ENCODE peak calls at places on chromosome 7, in five cellular contexts. G is A549, J is HepG2, Q is K562, U is H1. R is an unnamed sample.

GRCh38 chr7:67900456-67900855 is 903.8 kb downstream of the TYW1 start:
- DNase-seq in G (no peak), J (no peak), Q (no peak), U (no peak), R (no peak)

GRCh38 chr7:146115665-146116451 is 743 bp upstream of the CNTNAP2 start:
- DNase-seq in G (no peak), J (no peak), Q (peak), U (peak), R (peak)

GRCh38 chr7:86598311-86598710 is 45.4 kb upstream of the GRM3 start:
- DNase-seq in G (peak), J (peak), Q (no peak), U (peak), R (no peak)

GRCh38 chr7:48087349-48087748 is 1.7 kb upstream of the UPP1 start:
- DNase-seq in G (no peak), J (no peak), Q (no peak), U (no peak), R (peak)

GRCh38 chr7:134946260-134946659 is 40.0 kb upstream of the AGBL3 start:
- DNase-seq in G (no peak), J (no peak), Q (no peak), U (no peak), R (no peak)

GRCh38 chr7:103630318-103630717 is 184.3 kb upstream of the SLC26A5 start:
- DNase-seq in G (peak), J (no peak), Q (no peak), U (no peak), R (no peak)

GRCh38 chr7:75055830-75056431 is 17.7 kb downstream of the RCC1L start:
- DNase-seq in G (no peak), J (no peak), Q (no peak), U (no peak), R (peak)

GRCh38 chr7:120030871-120031270 is 242.1 kb upstream of the KCND2 start:
- DNase-seq in G (no peak), J (no peak), Q (no peak), U (no peak), R (no peak)

GRCh38 chr7:155529845-155530244 is 16.5 kb downstream of the CNPY1 start:
- DNase-seq in G (no peak), J (no peak), Q (no peak), U (no peak), R (no peak)

GRCh38 chr7:158824028-158824427 is 5.3 kb downstream of the ESYT2 start:
- DNase-seq in G (no peak), J (no peak), Q (no peak), U (no peak), R (no peak)

GRCh38 chr7:155224116-155224811 is 73.4 kb upstream of the INSIG1 start:
- DNase-seq in G (no peak), J (no peak), Q (no peak), U (no peak), R (no peak)

GRCh38 chr7:25994433-25994988 is 157.5 kb upstream of the NFE2L3 start:
- DNase-seq in G (no peak), J (no peak), Q (no peak), U (no peak), R (no peak)

GRCh38 chr7:102319671-102320070 is 33.0 kb downstream of the SH2B2 start:
- DNase-seq in G (no peak), J (no peak), Q (no peak), U (no peak), R (no peak)

GRCh38 chr7:155009570-155010157 is 6.7 kb upstream of the PAXIP1 start:
- DNase-seq in G (peak), J (peak), Q (peak), U (no peak), R (peak)

GRCh38 chr7:77887567-77887966 is 89.0 kb downstream of the PHTF2 start:
- DNase-seq in G (no peak), J (no peak), Q (no peak), U (no peak), R (peak)

GRCh38 chr7:40310213-40310612 is 175.4 kb downstream of the SUGCT start:
- DNase-seq in G (no peak), J (no peak), Q (no peak), U (no peak), R (peak)

GRCh38 chr7:155653773-155654172 is 9.3 kb downstream of the RBM33 start:
- DNase-seq in G (no peak), J (no peak), Q (no peak), U (no peak), R (no peak)

GRCh38 chr7:116269466-116269865 is 59.1 kb downstream of the TES start:
- DNase-seq in G (peak), J (no peak), Q (no peak), U (no peak), R (no peak)

GRCh38 chr7:30364773-30365172 is 80.4 kb downstream of the ZNRF2 start:
- DNase-seq in G (no peak), J (no peak), Q (no peak), U (no peak), R (no peak)

GRCh38 chr7:98163704-98164478 is 47.3 kb upstream of the BHLHA15 start:
- DNase-seq in G (no peak), J (no peak), Q (no peak), U (no peak), R (peak)

GRCh38 chr7:148434181-148434769 is 156.3 kb upstream of the C7orf33 start:
- DNase-seq in G (no peak), J (no peak), Q (no peak), U (no peak), R (no peak)

GRCh38 chr7:151135866-151136514 is 31.5 kb downstream of the GBX1 start:
- DNase-seq in G (no peak), J (no peak), Q (no peak), U (no peak), R (no peak)

GRCh38 chr7:28455486-28455885 is 43.2 kb downstream of the CREB5 start:
- DNase-seq in G (no peak), J (no peak), Q (no peak), U (no peak), R (no peak)

GRCh38 chr7:98922392-98923107 is 44.2 kb downstream of the TRRAP start:
- DNase-seq in G (peak), J (peak), Q (no peak), U (no peak), R (no peak)

GRCh38 chr7:117731455-117731854 is 141.8 kb downstream of the CTTNBP2 start:
- DNase-seq in G (peak), J (no peak), Q (no peak), U (no peak), R (no peak)

GRCh38 chr7:30738026-30738915 is 13.7 kb upstream of the INMT start:
- DNase-seq in G (no peak), J (no peak), Q (no peak), U (no peak), R (no peak)

GRCh38 chr7:95365151-95365550 is 31.0 kb downstream of the PON3 start:
- DNase-seq in G (peak), J (peak), Q (no peak), U (no peak), R (no peak)

GRCh38 chr7:32661501-32661900 is 166.2 kb downstream of the AVL9 start:
- DNase-seq in G (no peak), J (no peak), Q (no peak), U (no peak), R (no peak)

GRCh38 chr7:18457832-18458231 is 37.7 kb upstream of the HDAC9 start:
- DNase-seq in G (no peak), J (no peak), Q (no peak), U (no peak), R (no peak)

GRCh38 chr7:92221766-92222165 is 23.9 kb downstream of the KRIT1 start:
- DNase-seq in G (no peak), J (no peak), Q (no peak), U (no peak), R (no peak)

GRCh38 chr7:26612742-26613141 is 251.6 kb downstream of the SKAP2 start:
- DNase-seq in G (no peak), J (no peak), Q (no peak), U (no peak), R (no peak)

GRCh38 chr7:135645296-135645904 is 16.9 kb upstream of the STMP1 start:
- DNase-seq in G (peak), J (peak), Q (peak), U (no peak), R (peak)

GRCh38 chr7:51592822-51593221 is 276.2 kb upstream of the COBL start:
- DNase-seq in G (no peak), J (no peak), Q (no peak), U (no peak), R (no peak)

GRCh38 chr7:113267271-113267670 is 148.9 kb upstream of the SMIM30 start:
- DNase-seq in G (no peak), J (no peak), Q (no peak), U (no peak), R (no peak)

GRCh38 chr7:50953303-50953702 is 170.6 kb upstream of the GRB10 start:
- DNase-seq in G (no peak), J (no peak), Q (no peak), U (no peak), R (no peak)

GRCh38 chr7:69568266-69568665 is 30.0 kb upstream of the AUTS2 start:
- DNase-seq in G (no peak), J (no peak), Q (no peak), U (no peak), R (no peak)

GRCh38 chr7:31767686-31768358 is 80.8 kb downstream of the PPP1R17 start:
- DNase-seq in G (no peak), J (no peak), Q (no peak), U (peak), R (no peak)

GRCh38 chr7:130883928-130884327 is 149.9 kb upstream of the KLF14 start:
- DNase-seq in G (no peak), J (no peak), Q (no peak), U (no peak), R (no peak)

GRCh38 chr7:130880668-130881067 is 146.7 kb upstream of the KLF14 start:
- DNase-seq in G (no peak), J (no peak), Q (no peak), U (no peak), R (no peak)

GRCh38 chr7:130881091-130881798 is 147.2 kb upstream of the KLF14 start:
- DNase-seq in G (no peak), J (no peak), Q (no peak), U (no peak), R (no peak)

GRCh38 chr7:130882396-130882795 is 148.4 kb upstream of the KLF14 start:
- DNase-seq in G (no peak), J (no peak), Q (no peak), U (no peak), R (no peak)

DNA sequence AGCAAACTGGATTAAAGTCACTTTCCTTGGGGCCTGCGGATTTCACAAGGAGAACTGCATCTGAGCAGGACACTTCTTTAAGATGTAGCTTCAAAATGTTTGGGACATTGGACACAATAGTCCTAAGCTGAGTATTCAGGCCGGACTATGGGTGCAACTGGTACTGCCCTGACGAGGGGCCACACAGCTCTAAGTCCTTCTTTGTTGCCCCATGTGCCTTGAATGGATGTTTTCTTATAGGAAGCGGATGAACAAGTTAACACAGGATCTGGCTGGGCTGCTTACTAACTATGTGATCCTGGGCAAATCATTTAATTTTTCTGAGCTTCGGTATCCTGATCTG is 147.8 kb upstream of the KLF14 start:
- DNase-seq in G (no peak), J (no peak), Q (no peak), U (no peak), R (no peak)
- TF ChIP-seq JUN in G (no peak), J (no peak), Q (no peak), U (no peak), R (no peak)

DNA sequence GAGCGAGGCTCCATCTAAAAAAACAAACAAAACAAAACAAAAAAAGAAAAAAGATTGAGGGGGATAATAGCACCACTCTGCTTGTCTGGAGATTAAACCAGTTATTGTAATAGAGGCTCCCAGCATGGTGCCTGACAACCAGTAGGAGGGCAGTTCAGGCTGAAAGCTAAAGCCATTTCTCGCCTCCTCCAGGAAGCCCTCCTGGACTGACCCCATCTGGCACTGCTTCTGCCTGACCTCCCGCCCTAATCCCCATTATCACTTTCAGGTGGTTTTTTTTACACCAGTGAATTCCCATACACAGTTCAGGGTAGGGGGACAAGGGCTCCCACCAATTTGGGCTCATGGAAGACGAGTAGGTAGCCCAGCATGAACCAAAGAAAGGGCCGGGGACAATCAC is 8.8 kb upstream of the ELN start:
- DNase-seq in G (no peak), J (no peak), Q (no peak), U (no peak), R (no peak)
- H3K4me2 ChIP-seq in G (no peak), J (no peak), Q (no peak), U (no peak), R (no peak)

DNA sequence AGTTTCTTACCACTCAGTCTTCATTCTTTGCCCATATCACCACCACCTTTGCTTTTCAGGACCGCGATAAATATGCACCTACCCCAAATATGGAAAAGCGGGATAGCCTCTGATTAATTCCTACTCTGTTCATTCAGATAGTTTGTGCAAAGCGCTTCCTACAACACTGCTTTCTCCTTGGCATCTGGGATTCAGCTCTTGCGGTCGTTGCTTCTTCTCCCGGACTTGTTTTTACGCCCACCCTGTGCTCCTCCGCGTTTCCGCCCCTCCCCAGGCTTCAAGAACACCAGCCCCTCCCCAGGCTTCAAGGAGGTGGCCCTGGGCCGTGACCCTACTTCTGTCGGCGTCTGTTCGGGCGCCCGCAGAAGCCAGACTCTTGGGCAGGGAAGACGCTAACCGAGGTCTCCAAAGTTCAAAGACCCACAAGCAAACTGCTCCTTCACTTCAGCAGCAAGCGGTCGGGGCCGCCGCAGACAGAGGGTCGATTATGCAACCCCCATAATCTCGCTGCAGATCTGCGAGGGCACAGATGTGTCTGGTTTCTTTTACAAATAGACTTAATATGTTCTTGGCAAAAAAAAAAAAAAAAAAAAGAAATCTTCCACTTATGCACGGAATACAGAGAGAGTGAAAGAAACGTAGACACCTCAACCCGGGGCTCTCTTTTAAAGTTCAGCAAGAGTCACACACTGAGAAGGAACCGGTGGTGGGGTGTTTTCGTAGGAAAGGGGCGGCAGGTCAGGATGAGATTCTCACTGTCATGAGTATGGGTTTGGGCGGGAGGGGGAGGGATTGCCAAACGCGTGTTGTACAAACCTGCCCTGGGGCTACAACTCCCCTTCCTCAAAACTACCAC is 2.0 kb downstream of the DLX5 start:
- DNase-seq in G (no peak), J (no peak), Q (no peak), U (no peak), R (no peak)
- H3K4me3 ChIP-seq in G (no peak), J (no peak), Q (no peak), U (peak), R (no peak)

GRCh38 chr7:105905209-105905910 is 29.0 kb upstream of the ATXN7L1 start:
- DNase-seq in G (no peak), J (no peak), Q (no peak), U (peak), R (no peak)

GRCh38 chr7:105906169-105906568 is 29.8 kb upstream of the ATXN7L1 start:
- DNase-seq in G (no peak), J (no peak), Q (no peak), U (no peak), R (no peak)

GRCh38 chr7:105907129-105907846 is 30.9 kb upstream of the ATXN7L1 start:
- DNase-seq in G (no peak), J (no peak), Q (no peak), U (no peak), R (no peak)

GRCh38 chr7:105904064-105904463 is 27.7 kb upstream of the ATXN7L1 start:
- DNase-seq in G (no peak), J (no peak), Q (no peak), U (no peak), R (no peak)

GRCh38 chr7:105906690-105907089 is 30.3 kb upstream of the ATXN7L1 start:
- DNase-seq in G (no peak), J (no peak), Q (no peak), U (no peak), R (no peak)
- TF ChIP-seq JUN in G (no peak), J (no peak), Q (no peak), U (no peak), R (no peak)

GRCh38 chr7:36644625-36645422 is 79.5 kb downstream of the AOAH start:
- DNase-seq in G (no peak), J (no peak), Q (no peak), U (no peak), R (no peak)
- H3K4me2 ChIP-seq in G (no peak), J (no peak), Q (no peak), U (no peak), R (no peak)

DNA sequence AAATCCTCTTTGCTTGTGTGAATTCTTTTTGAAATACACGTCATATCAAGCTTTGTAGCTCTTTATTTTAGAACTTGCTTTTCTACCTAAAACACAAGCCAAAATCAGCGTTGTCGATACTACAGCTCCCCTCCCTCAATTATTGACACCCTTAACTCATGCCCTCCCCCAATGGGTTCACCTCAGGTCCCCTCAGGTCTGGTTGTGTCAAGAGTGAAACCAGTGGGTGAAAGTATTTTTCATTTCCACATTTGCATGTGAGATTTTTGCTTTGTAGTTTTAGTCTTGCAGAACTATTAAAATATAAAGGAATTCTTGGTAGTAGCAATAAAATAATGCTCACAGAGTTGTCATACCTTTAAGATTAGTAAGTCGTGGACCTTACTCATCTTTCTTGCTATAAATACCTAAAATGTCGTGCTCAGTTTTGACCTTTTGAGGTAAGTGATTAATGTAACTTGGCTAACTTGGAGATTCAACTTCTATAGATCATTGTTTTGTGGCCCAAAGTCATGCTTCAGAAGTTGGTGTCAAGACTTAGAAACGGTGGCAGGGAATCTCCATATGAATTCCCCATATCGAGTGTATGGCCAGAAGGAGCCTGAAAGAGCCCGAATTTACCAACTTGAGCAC is 1.7 kb downstream of the ACTR3B start:
- DNase-seq in G (no peak), J (no peak), Q (no peak), U (no peak), R (no peak)
- H3K4me3 ChIP-seq in G (peak), J (peak), Q (peak), U (peak), R (no peak)

GRCh38 chr7:16669581-16669980 is 23.6 kb downstream of the BZW2 start:
- DNase-seq in G (no peak), J (no peak), Q (no peak), U (no peak), R (no peak)
- TF ChIP-seq JUN in G (no peak), J (no peak), Q (no peak), U (no peak), R (no peak)

DNA sequence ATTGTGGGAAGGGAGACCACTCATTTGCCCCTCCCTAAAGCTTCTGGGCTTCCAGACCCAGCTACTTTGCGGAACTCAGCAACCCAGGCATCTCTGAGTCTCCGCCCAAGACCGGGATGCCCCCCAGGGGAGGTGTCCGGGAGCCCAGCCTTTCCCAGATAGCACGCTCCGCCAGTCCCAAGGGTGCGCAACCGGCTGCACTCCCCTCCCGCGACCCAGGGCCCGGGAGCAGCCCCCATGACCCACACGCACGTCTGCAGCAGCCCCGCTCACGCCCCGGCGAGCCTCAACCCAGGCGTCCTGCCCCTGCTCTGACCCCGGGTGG is at the start of gene EPO:
- DNase-seq in G (no peak), J (no peak), Q (peak), U (no peak), R (no peak)
- H3K4me2 ChIP-seq in G (peak), J (peak), Q (no peak), U (peak), R (no peak)

GRCh38 chr7:99996755-99997544 is 18.4 kb upstream of the ZKSCAN1 start:
- DNase-seq in G (no peak), J (no peak), Q (no peak), U (no peak), R (no peak)
- H3K4me3 ChIP-seq in G (no peak), J (peak), Q (no peak), U (peak), R (peak)